ENCODE peak calls at places on chromosomes 2 and 18, in four cellular contexts. U is HS-5, M is occipital lobe, P is fibroblast of pulmonary artery. Q is an unnamed sample.

GRCh38 chr2:34012728-34013302 is 413.7 kb upstream of the FAM98A start:
- DNase-seq in U (peak), M (peak), P (peak), Q (peak)

GRCh38 chr2:200863655-200864205 is 728 bp downstream of the CLK1 start:
- DNase-seq in U (no peak), M (no peak), P (no peak), Q (no peak)

GRCh38 chr2:165815299-165815698 is 21.3 kb upstream of the GALNT3 start:
- DNase-seq in U (no peak), M (no peak), P (no peak), Q (no peak)

GRCh38 chr2:69544951-69545350 is 98.6 kb downstream of the AAK1 start:
- DNase-seq in U (no peak), M (no peak), P (peak), Q (no peak)

GRCh38 chr2:142395294-142395693 is 264.5 kb upstream of the LRP1B start:
- DNase-seq in U (no peak), M (no peak), P (no peak), Q (no peak)

GRCh38 chr2:188788621-188789020 is 185.6 kb upstream of the COL3A1 start:
- DNase-seq in U (no peak), M (peak), P (peak), Q (no peak)

GRCh38 chr2:239396881-239397681 is 3.7 kb downstream of the HDAC4 start:
- DNase-seq in U (no peak), M (no peak), P (no peak), Q (no peak)

GRCh38 chr18:3251963-3252277 is 4.3 kb downstream of the MYL12A start:
- DNase-seq in U (no peak), M (no peak), P (peak), Q (no peak)

GRCh38 chr2:101387151-101387807 is at the start of gene CREG2:
- DNase-seq in U (no peak), M (peak), P (peak), Q (peak)

GRCh38 chr18:30406728-30407127 is 635.8 kb downstream of the DSC3 start:
- DNase-seq in U (peak), M (no peak), P (peak), Q (no peak)

GRCh38 chr2:129499747-129500146 is 479.7 kb upstream of the RAB6C start:
- DNase-seq in U (no peak), M (no peak), P (peak), Q (no peak)

GRCh38 chr18:35695803-35696202 is 114.3 kb downstream of the GALNT1 start:
- DNase-seq in U (no peak), M (peak), P (no peak), Q (peak)

GRCh38 chr18:70496749-70497294 is 208.0 kb downstream of the SOCS6 start:
- DNase-seq in U (no peak), M (no peak), P (no peak), Q (no peak)

GRCh38 chr2:39080152-39080551 is 40.7 kb downstream of the SOS1 start:
- DNase-seq in U (no peak), M (no peak), P (no peak), Q (no peak)

GRCh38 chr2:40178971-40179370 is 272.9 kb downstream of the SLC8A1 start:
- DNase-seq in U (no peak), M (no peak), P (no peak), Q (no peak)

GRCh38 chr18:62631173-62631572 is 84.2 kb upstream of the PHLPP1 start:
- DNase-seq in U (no peak), M (no peak), P (no peak), Q (no peak)

GRCh38 chr2:234502285-234502918 is 5.5 kb upstream of the ARL4C start:
- DNase-seq in U (peak), M (no peak), P (peak), Q (no peak)

GRCh38 chr2:105070010-105070865 is 32.4 kb downstream of the MRPS9 start:
- DNase-seq in U (no peak), M (no peak), P (no peak), Q (no peak)

GRCh38 chr2:146604521-146604920 is 1240.3 kb upstream of the ACVR2A start:
- DNase-seq in U (no peak), M (no peak), P (peak), Q (no peak)

GRCh38 chr2:3488768-3489448 is 30.4 kb downstream of the ADI1 start:
- DNase-seq in U (no peak), M (no peak), P (no peak), Q (no peak)

GRCh38 chr2:240637901-240638175 is 12.6 kb downstream of the GPR35 start:
- DNase-seq in U (no peak), M (no peak), P (no peak), Q (no peak)

GRCh38 chr2:177398290-177398683 is 5.7 kb downstream of the AGPS start:
- DNase-seq in U (no peak), M (no peak), P (no peak), Q (no peak)

GRCh38 chr2:20584045-20584636 is 66.8 kb downstream of the HS1BP3 start:
- DNase-seq in U (no peak), M (no peak), P (no peak), Q (no peak)

GRCh38 chr2:181805228-181806038 is 86.1 kb upstream of the ITPRID2 start:
- DNase-seq in U (no peak), M (no peak), P (peak), Q (no peak)

GRCh38 chr18:9684901-9685738 is 23.0 kb upstream of the RAB31 start:
- DNase-seq in U (no peak), M (no peak), P (peak), Q (no peak)

GRCh38 chr2:2717406-2717805 is 386.3 kb upstream of the MYT1L start:
- DNase-seq in U (no peak), M (no peak), P (no peak), Q (no peak)

GRCh38 chr2:136386046-136386445 is 268.1 kb upstream of the CXCR4 start:
- DNase-seq in U (peak), M (peak), P (no peak), Q (no peak)

GRCh38 chr2:130756721-130757195 is 1.4 kb downstream of the AMER3 start:
- DNase-seq in U (no peak), M (no peak), P (no peak), Q (no peak)

GRCh38 chr18:2644535-2644934 is 11.0 kb upstream of the SMCHD1 start:
- DNase-seq in U (no peak), M (no peak), P (no peak), Q (no peak)

Q was measured in head of caudate nucleus.